ENCODE peak calls at places on chromosomes 13 and 19, in four cellular contexts. One of them, this sample, is unnamed.

GRCh38 chr13:28346136-28346535 is 148.8 kb downstream of the FLT1 start:
- DNase-seq in kidney epithelial cell: no peak
- DNase-seq in hepatic stellate cell: no peak
- DNase-seq in stimulated activated naive CD4-positive, alpha-beta T cell: no peak
- DNase-seq in this sample: no peak

GRCh38 chr19:13953021-13953531 is 767 bp downstream of the DCAF15 start:
- DNase-seq in hepatic stellate cell: peak; percentile 86
- DNase-seq in kidney epithelial cell: no peak
- DNase-seq in stimulated activated naive CD4-positive, alpha-beta T cell: no peak
- DNase-seq in this sample: peak; percentile 90

GRCh38 chr13:65593298-65593874 is 1636.8 kb downstream of the PCDH9 start:
- DNase-seq in stimulated activated naive CD4-positive, alpha-beta T cell: no peak
- DNase-seq in kidney epithelial cell: no peak
- DNase-seq in hepatic stellate cell: no peak
- DNase-seq in this sample: no peak

GRCh38 chr13:102948006-102948405 is 102.2 kb downstream of the ERCC5 start:
- DNase-seq in hepatic stellate cell: no peak
- DNase-seq in stimulated activated naive CD4-positive, alpha-beta T cell: no peak
- DNase-seq in kidney epithelial cell: no peak
- DNase-seq in this sample: no peak

GRCh38 chr19:50645107-50645506 is 4.1 kb upstream of the C19orf81 start:
- DNase-seq in hepatic stellate cell: no peak
- DNase-seq in kidney epithelial cell: no peak
- DNase-seq in stimulated activated naive CD4-positive, alpha-beta T cell: no peak
- DNase-seq in this sample: no peak

GRCh38 chr19:48490980-48491792 is 20.4 kb downstream of the LMTK3 start:
- DNase-seq in kidney epithelial cell: no peak
- DNase-seq in hepatic stellate cell: peak; percentile 61
- DNase-seq in stimulated activated naive CD4-positive, alpha-beta T cell: peak; percentile 67
- DNase-seq in this sample: peak; percentile 65

GRCh38 chr13:41564046-41564445 is 106.7 kb downstream of the RGCC start:
- DNase-seq in kidney epithelial cell: no peak
- DNase-seq in hepatic stellate cell: no peak
- DNase-seq in stimulated activated naive CD4-positive, alpha-beta T cell: no peak
- DNase-seq in this sample: no peak

GRCh38 chr13:102610296-102610895 is 13.6 kb downstream of the TPP2 start:
- DNase-seq in stimulated activated naive CD4-positive, alpha-beta T cell: no peak
- DNase-seq in kidney epithelial cell: no peak
- DNase-seq in hepatic stellate cell: no peak
- DNase-seq in this sample: no peak

GRCh38 chr19:43773725-43774102 is 7.1 kb downstream of the KCNN4 start:
- DNase-seq in kidney epithelial cell: no peak
- DNase-seq in stimulated activated naive CD4-positive, alpha-beta T cell: no peak
- DNase-seq in hepatic stellate cell: no peak
- DNase-seq in this sample: no peak

GRCh38 chr19:55283548-55284393 is at the start of gene BRSK1:
- DNase-seq in stimulated activated naive CD4-positive, alpha-beta T cell: no peak
- DNase-seq in kidney epithelial cell: no peak
- DNase-seq in hepatic stellate cell: peak; percentile 68
- DNase-seq in this sample: peak; percentile 80

GRCh38 chr19:31483226-31483857 is 134.1 kb upstream of the TSHZ3 start:
- DNase-seq in kidney epithelial cell: no peak
- DNase-seq in hepatic stellate cell: no peak
- DNase-seq in stimulated activated naive CD4-positive, alpha-beta T cell: no peak
- DNase-seq in this sample: no peak

GRCh38 chr13:37960427-37960826 is 90.9 kb upstream of the TRPC4 start:
- DNase-seq in hepatic stellate cell: no peak
- DNase-seq in kidney epithelial cell: no peak
- DNase-seq in stimulated activated naive CD4-positive, alpha-beta T cell: no peak
- DNase-seq in this sample: no peak

GRCh38 chr13:85521586-85521985 is 277.6 kb downstream of the SLITRK6 start:
- DNase-seq in stimulated activated naive CD4-positive, alpha-beta T cell: no peak
- DNase-seq in hepatic stellate cell: no peak
- DNase-seq in kidney epithelial cell: no peak
- DNase-seq in this sample: no peak

GRCh38 chr13:114004416-114005205 is 30.7 kb upstream of the C13orf46 start:
- DNase-seq in kidney epithelial cell: no peak
- DNase-seq in hepatic stellate cell: no peak
- DNase-seq in stimulated activated naive CD4-positive, alpha-beta T cell: no peak
- DNase-seq in this sample: no peak

GRCh38 chr19:41442473-41443360 is at the start of gene ERICH4:
- DNase-seq in stimulated activated naive CD4-positive, alpha-beta T cell: no peak
- DNase-seq in kidney epithelial cell: no peak
- DNase-seq in hepatic stellate cell: no peak
- DNase-seq in this sample: no peak

This sample was measured in AG08396.